ENCODE peak calls at places on chromosomes 12 and 14, in nine cellular contexts. A is astrocyte; J is body of pancreas; F is neural progenitor cell; G is adrenal gland; W is right atrium auricular region; U is cardiac muscle cell; D is left ventricle myocardium inferior; T is CD8-positive, alpha-beta T cell. H is an unnamed sample.

GRCh38 chr14:98633380-98633779 is 638.6 kb downstream of the BCL11B start:
- DNase-seq in A (no peak), J (peak; percentile 36), U (peak; percentile 8), W (no peak), T (no peak), D (no peak), F (peak; percentile 42), G (no peak), H (no peak)

GRCh38 chr12:89351489-89352241 is 636 bp downstream of the DUSP6 start:
- DNase-seq in D (peak; percentile 31), F (no peak), T (peak; percentile 67), A (peak; percentile 39), W (no peak), J (peak; percentile 59), U (peak; percentile 67), G (peak; percentile 33), H (no peak)

GRCh38 chr12:92444763-92445162 is 258.0 kb upstream of the PLEKHG7 start:
- DNase-seq in W (no peak), T (no peak), A (no peak), J (no peak), U (no peak), F (no peak), D (no peak), G (peak; percentile 53), H (no peak)

GRCh38 chr14:100155881-100156645 is 3.4 kb downstream of the DEGS2 start:
- DNase-seq in W (no peak), U (no peak), J (peak; percentile 40), G (no peak), A (no peak), T (no peak), D (no peak), F (no peak), H (no peak)

GRCh38 chr14:65798216-65798615 is 385.7 kb downstream of the FUT8 start:
- DNase-seq in D (no peak), U (no peak), G (no peak), A (no peak), F (no peak), W (no peak), T (no peak), J (no peak), H (no peak)

GRCh38 chr12:126384029-126384564 is 1318.9 kb downstream of the AACS start:
- DNase-seq in J (peak; percentile 90), U (no peak), A (peak; percentile 14), W (no peak), G (no peak), T (no peak), D (no peak), F (peak; percentile 29), H (no peak)

GRCh38 chr12:122471324-122472226 is 29.2 kb downstream of the ZCCHC8 start:
- DNase-seq in T (peak; percentile 42), W (peak; percentile 13), U (peak; percentile 63), G (no peak), D (no peak), F (peak; percentile 48), A (peak; percentile 56), J (no peak), H (no peak)

GRCh38 chr14:34064349-34064748 is 113.5 kb upstream of the EGLN3 start:
- DNase-seq in T (no peak), U (no peak), F (no peak), G (no peak), D (peak; percentile 57), J (peak; percentile 23), A (peak; percentile 81), W (peak; percentile 83), H (no peak)

GRCh38 chr12:23887055-23887835 is 62.2 kb downstream of the SOX5 start:
- DNase-seq in G (no peak), J (peak; percentile 13), D (no peak), T (no peak), U (no peak), W (no peak), F (no peak), A (peak; percentile 51), H (no peak)

GRCh38 chr14:59360923-59361794 is 104.0 kb downstream of the GPR135 start:
- DNase-seq in J (peak; percentile 48), D (peak; percentile 80), U (no peak), W (peak; percentile 81), A (peak; percentile 92), F (no peak), G (peak; percentile 70), T (no peak), H (no peak)

GRCh38 chr14:69547701-69548348 is 26.8 kb downstream of the CCDC177 start:
- DNase-seq in U (peak; percentile 63), D (no peak), T (no peak), A (peak; percentile 37), G (no peak), W (no peak), F (peak; percentile 87), J (no peak), H (peak; percentile 90)

DNA sequence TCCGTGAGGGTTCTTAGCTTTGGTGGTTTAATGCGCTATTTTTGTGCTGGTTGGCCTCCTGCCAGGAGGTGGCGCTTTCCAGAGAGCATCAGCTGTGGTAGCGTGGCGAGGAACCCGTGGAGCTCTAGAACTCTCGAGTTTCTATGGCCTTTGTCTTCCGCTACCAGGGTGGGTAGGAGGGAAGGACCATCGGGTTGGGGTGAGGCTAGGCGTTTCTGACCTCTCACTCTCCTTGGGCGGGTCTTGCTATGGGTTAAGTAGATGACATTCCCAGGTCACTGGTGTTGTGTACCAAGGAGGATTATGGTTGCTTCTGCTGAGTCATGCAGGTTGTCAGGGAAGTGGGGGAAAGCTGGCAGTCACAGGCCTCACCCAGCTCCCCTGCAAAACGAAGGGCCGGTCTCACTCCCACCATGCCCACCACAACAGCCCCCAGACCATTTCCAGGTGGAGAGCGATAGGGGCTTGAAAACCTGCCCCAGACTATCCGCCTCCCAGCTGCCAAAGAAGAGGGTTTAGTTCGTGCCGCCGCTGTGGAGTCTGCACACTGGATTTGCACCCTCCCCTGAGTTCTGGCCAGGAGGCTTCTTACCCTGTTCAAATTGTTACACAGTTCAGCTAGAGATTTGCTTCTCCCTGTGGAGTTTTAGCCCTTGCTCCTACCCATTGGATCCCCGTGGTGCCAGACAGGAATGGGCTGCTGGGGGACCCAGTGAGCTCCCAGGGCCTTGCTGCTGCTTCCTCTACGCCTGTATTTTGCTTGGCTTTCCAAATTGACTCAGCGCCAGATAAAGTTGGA is 21.9 kb downstream of the RNFT2 start:
- DNase-seq in T (peak; percentile 54), D (peak; percentile 29), F (no peak), G (no peak), W (no peak), J (peak; percentile 15), U (peak; percentile 8), A (no peak), H (peak; percentile 69)
- TF ChIP-seq CTCF in T (no peak), D (no peak), F (peak; percentile 50), G (no peak), W (no peak), J (no peak), U (no peak), A (no peak), H (peak; percentile 71)

DNA sequence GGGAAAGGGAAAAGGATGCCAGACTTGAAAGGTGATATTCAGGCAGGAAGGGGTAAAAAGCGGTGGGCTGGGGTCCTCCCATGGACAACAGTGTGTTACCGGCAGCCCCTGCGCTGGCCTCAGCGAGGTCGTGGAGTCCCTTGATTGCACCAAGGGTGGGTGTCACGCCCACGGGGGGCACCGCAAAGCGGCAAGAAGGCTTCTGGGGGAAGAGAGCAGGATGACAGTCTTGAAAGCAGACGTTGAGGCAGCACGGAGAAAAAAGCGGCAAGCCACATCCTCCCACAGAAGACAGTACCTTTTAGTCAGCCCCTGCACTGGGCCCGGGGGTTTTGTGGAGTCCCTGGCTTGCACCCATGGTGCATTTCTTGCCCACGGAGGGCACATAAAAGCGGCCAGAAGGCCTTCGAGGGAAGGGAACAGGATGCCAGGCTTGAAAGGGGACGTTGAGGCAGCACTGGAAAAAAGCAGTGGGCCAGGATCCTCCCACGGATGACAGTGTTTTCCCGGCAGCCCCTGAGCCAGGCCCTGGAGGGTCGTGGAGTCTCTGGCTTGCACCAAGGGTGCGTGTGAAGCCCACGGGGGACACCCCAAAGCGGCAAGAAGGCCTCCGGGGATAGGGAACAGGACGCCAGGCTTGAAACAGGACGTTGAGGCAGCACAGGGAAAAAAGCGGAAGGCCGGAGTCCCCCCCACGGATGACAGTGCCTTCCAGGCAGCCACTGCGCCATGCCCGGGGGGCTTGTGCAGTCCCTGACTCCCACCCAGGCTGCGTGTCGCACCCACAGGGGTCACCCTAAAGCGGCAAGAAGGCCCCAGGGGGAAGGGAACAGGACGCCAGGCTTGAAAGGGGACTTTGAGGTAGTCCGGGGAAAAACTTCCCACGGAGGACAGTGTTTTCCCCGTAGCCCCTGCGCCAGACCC is 162.2 kb upstream of the ALG10B start:
- DNase-seq in F (no peak), T (no peak), U (no peak), D (no peak), J (no peak), G (no peak), W (peak; percentile 49), A (no peak), H (no peak)
- H3K9me3 ChIP-seq in F (peaks cover 8% of the 10 kb centered on the region), T (no peaks in the 10 kb centered on the region), U (no peaks in the 10 kb centered on the region), D (no peaks in the 10 kb centered on the region), J (no peaks in the 10 kb centered on the region), G (no peaks in the 10 kb centered on the region), W (no peaks in the 10 kb centered on the region), A (peaks cover 11% of the 10 kb centered on the region), H (peaks cover 96% of the 10 kb centered on the region)

GRCh38 chr14:58072288-58073071 is 79.5 kb downstream of the ARMH4 start:
- DNase-seq in U (peak; percentile 75), G (peak; percentile 48), A (peak; percentile 49), D (no peak), F (peak; percentile 77), J (peak; percentile 62), T (no peak), W (no peak), H (peak; percentile 68)
- TF ChIP-seq CTCF in U (peak; percentile 71), G (peak; percentile 79), A (peak; percentile 81), D (peak; percentile 81), F (peak; percentile 82), J (peak; percentile 75), T (peak; percentile 56), W (peak; percentile 69), H (peak; percentile 87)

DNA sequence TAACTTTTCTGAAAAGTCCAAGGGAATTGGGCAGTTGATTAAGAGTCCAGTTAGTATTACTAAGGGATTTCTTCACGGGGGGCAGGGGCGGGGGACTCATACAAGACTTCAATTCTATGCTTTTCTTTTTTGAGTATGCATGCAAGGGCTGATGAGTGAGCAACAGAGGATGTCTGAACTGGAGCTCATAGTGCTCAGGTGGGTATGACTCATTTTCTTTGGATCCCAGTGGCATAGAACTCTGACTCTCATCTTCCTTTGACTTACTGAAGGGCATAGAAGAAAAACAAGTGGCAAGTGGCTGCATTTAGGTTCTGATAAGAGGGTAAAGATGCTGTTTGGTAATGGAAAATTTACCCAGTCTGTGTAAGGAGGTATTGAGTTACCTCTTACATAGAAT is 749.2 kb downstream of the NOVA1 start:
- DNase-seq in F (no peak), T (no peak), W (no peak), D (no peak), U (no peak), G (no peak), A (no peak), J (no peak), H (no peak)
- H3K9me3 ChIP-seq in F (no peaks in the 10 kb centered on the region), T (no peaks in the 10 kb centered on the region), W (no peaks in the 10 kb centered on the region), D (peaks cover 3% of the 10 kb centered on the region), U (no peaks in the 10 kb centered on the region), G (no peaks in the 10 kb centered on the region), A (no peaks in the 10 kb centered on the region), J (no peaks in the 10 kb centered on the region), H (no peaks in the 10 kb centered on the region)

DNA sequence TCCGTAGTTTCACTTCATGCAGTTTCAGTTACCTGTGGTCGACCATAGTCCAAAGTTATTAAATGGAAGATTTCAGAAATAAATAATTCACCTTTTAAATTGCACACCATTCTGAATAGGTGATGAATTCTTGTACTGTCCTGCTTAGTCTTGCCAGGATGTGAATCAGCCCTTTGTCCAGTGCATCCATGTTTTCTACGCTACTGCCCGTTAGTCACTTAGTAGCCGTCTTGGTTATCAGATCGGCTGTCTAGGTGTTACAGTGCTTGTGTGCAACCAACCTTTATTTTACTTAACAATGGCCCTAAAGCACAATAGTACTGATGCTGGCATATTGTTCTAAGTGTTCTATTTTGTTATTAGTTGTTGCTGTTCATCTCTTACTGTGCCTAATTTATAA is 146.7 kb downstream of the ACSS3 start:
- DNase-seq in T (no peak), U (no peak), F (no peak), J (no peak), A (peak; percentile 27), D (no peak), G (no peak), W (no peak), H (no peak)
- TF ChIP-seq CTCF in T (no peak), U (no peak), F (no peak), J (no peak), A (no peak), D (no peak), G (no peak), W (no peak), H (no peak)